ENCODE peak calls at places on chromosomes 3 and 15, in seven cellular contexts. D is SK-N-SH, R is heart left ventricle, A is HCT116, X is fibroblast of lung, Z is lower lobe of right lung, P is IMR-90. B is an unnamed sample. For H3K4me1, the result is how much of the 10 kb centered on the place peaks cover.

GRCh38 chr3:188797045-188797444 is 374.7 kb upstream of the TPRG1 start:
- DNase-seq in D (no peak), R (no peak), A (no peak), X (no peak), Z (no peak), P (no peak), B (no peak)

GRCh38 chr3:123605789-123606234 is 21.0 kb upstream of the HACD2 start:
- DNase-seq in D (no peak), R (no peak), A (peak), X (peak), Z (no peak), P (no peak), B (no peak)

GRCh38 chr3:118793176-118793575 is 241.5 kb downstream of the IGSF11 start:
- DNase-seq in D (no peak), R (no peak), A (no peak), X (no peak), Z (no peak), P (no peak), B (no peak)

GRCh38 chr15:80240261-80240660 is 11.8 kb downstream of the CTXND1 start:
- DNase-seq in D (no peak), R (no peak), A (no peak), X (no peak), Z (no peak), P (no peak), B (no peak)

GRCh38 chr15:80838666-80839065 is 59.5 kb downstream of the CEMIP start:
- DNase-seq in D (no peak), R (no peak), A (no peak), X (no peak), Z (no peak), P (no peak), B (no peak)

GRCh38 chr3:71416868-71417267 is 166.7 kb downstream of the FOXP1 start:
- DNase-seq in D (no peak), R (no peak), A (peak), X (peak), Z (no peak), P (no peak), B (no peak)

GRCh38 chr15:39202641-39203040 is 378.2 kb upstream of the THBS1 start:
- DNase-seq in D (no peak), R (no peak), A (no peak), X (no peak), Z (no peak), P (no peak), B (no peak)

GRCh38 chr3:118734664-118735063 is 300.0 kb downstream of the IGSF11 start:
- DNase-seq in D (no peak), R (no peak), A (no peak), X (no peak), Z (no peak), P (no peak), B (no peak)

GRCh38 chr15:61155741-61156700 is 73.1 kb downstream of the RORA start:
- DNase-seq in D (no peak), R (no peak), A (no peak), X (peak), Z (no peak), P (no peak), B (no peak)

GRCh38 chr15:53862371-53862770 is 102.9 kb upstream of the WDR72 start:
- DNase-seq in D (no peak), R (no peak), A (no peak), X (no peak), Z (no peak), P (no peak), B (no peak)

GRCh38 chr3:99023590-99024192 is 122.2 kb upstream of the DCBLD2 start:
- DNase-seq in D (peak), R (no peak), A (peak), X (peak), Z (no peak), P (peak), B (no peak)

GRCh38 chr3:11651900-11652299 is 8.2 kb upstream of the VGLL4 start:
- DNase-seq in D (peak), R (no peak), A (peak), X (peak), Z (no peak), P (peak), B (no peak)

GRCh38 chr3:2360815-2361214 is 262.1 kb downstream of the CNTN4 start:
- DNase-seq in D (no peak), R (no peak), A (no peak), X (no peak), Z (no peak), P (no peak), B (no peak)

GRCh38 chr3:95424296-95424695 is 1361.4 kb downstream of the NSUN3 start:
- DNase-seq in D (no peak), R (no peak), A (no peak), X (no peak), Z (no peak), P (no peak), B (no peak)

GRCh38 chr15:92439311-92439710 is 45.6 kb downstream of the ST8SIA2 start:
- DNase-seq in D (no peak), R (no peak), A (no peak), X (no peak), Z (no peak), P (no peak), B (no peak)

GRCh38 chr3:56923546-56924224 is 121.9 kb upstream of the ARHGEF3 start:
- DNase-seq in D (no peak), R (no peak), A (peak), X (peak), Z (no peak), P (peak), B (no peak)

GRCh38 chr3:14317057-14317553 is 85.3 kb upstream of the SLC6A6 start:
- DNase-seq in D (no peak), R (no peak), A (no peak), X (no peak), Z (no peak), P (no peak), B (peak)

GRCh38 chr15:36798366-36798765 is 218.9 kb downstream of the CDIN1 start:
- DNase-seq in D (no peak), R (no peak), A (no peak), X (peak), Z (no peak), P (peak), B (no peak)

GRCh38 chr3:48301814-48302194 is 31.7 kb downstream of the SPINK8 start:
- DNase-seq in D (peak), R (no peak), A (peak), X (peak), Z (peak), P (peak), B (peak)

GRCh38 chr15:52491460-52491859 is 37.2 kb downstream of the MYO5A start:
- DNase-seq in D (no peak), R (no peak), A (no peak), X (no peak), Z (no peak), P (no peak), B (no peak)

GRCh38 chr3:154334973-154335420 is 10.7 kb upstream of the DHX36 start:
- DNase-seq in D (peak), R (no peak), A (no peak), X (peak), Z (no peak), P (peak), B (no peak)

GRCh38 chr15:35932541-35932940 is 386.6 kb upstream of the DPH6 start:
- DNase-seq in D (peak), R (no peak), A (no peak), X (peak), Z (no peak), P (peak), B (no peak)

GRCh38 chr3:15521573-15521965 is at the start of gene COLQ:
- DNase-seq in D (no peak), R (no peak), A (no peak), X (peak), Z (no peak), P (no peak), B (no peak)

GRCh38 chr3:123048480-123049237 is 18.2 kb upstream of the PDIA5 start:
- DNase-seq in D (peak), R (no peak), A (no peak), X (no peak), Z (no peak), P (no peak), B (no peak)

GRCh38 chr3:152183473-152183872 is 85.3 kb upstream of the MBNL1 start:
- DNase-seq in D (peak), R (no peak), A (peak), X (no peak), Z (no peak), P (peak), B (peak)

GRCh38 chr3:107432013-107432515 is 54.8 kb downstream of the CCDC54 start:
- DNase-seq in D (peak), R (no peak), A (no peak), X (peak), Z (no peak), P (peak), B (peak)

GRCh38 chr15:77239892-77240608 is 169.1 kb upstream of the TSPAN3 start:
- DNase-seq in D (no peak), R (no peak), A (no peak), X (no peak), Z (no peak), P (no peak), B (no peak)

GRCh38 chr3:180457238-180457637 is 144.7 kb upstream of the TTC14 start:
- DNase-seq in D (no peak), R (no peak), A (no peak), X (no peak), Z (no peak), P (no peak), B (no peak)

GRCh38 chr3:111369953-111370352 is 172.0 kb upstream of the CD96 start:
- DNase-seq in D (no peak), R (no peak), A (no peak), X (peak), Z (no peak), P (no peak), B (no peak)

GRCh38 chr15:51212909-51213308 is 118.2 kb upstream of the TNFAIP8L3 start:
- DNase-seq in D (no peak), R (no peak), A (no peak), X (no peak), Z (no peak), P (no peak), B (no peak)

GRCh38 chr3:127680790-127681189 is 8.0 kb downstream of the ABTB1 start:
- DNase-seq in D (no peak), R (peak), A (no peak), X (no peak), Z (no peak), P (no peak), B (peak)

GRCh38 chr3:62493116-62493801 is 119.9 kb upstream of the FEZF2 start:
- DNase-seq in D (peak), R (no peak), A (no peak), X (no peak), Z (no peak), P (no peak), B (no peak)

GRCh38 chr3:58287354-58287753 is 18.7 kb upstream of the RPP14 start:
- DNase-seq in D (no peak), R (no peak), A (no peak), X (no peak), Z (no peak), P (no peak), B (no peak)

GRCh38 chr3:126484662-126485061 is 9.0 kb upstream of the ZXDC start:
- DNase-seq in D (no peak), R (peak), A (no peak), X (no peak), Z (peak), P (no peak), B (no peak)

GRCh38 chr15:35078221-35078915 is 6.7 kb downstream of the NANOGP8 start:
- DNase-seq in D (peak), R (no peak), A (peak), X (peak), Z (no peak), P (peak), B (no peak)

GRCh38 chr3:102896851-102897621 is 462.2 kb downstream of the ZPLD1 start:
- DNase-seq in D (no peak), R (no peak), A (no peak), X (peak), Z (no peak), P (no peak), B (no peak)

GRCh38 chr3:73094951-73095350 is 33.5 kb downstream of the EBLN2 start:
- DNase-seq in D (no peak), R (no peak), A (no peak), X (no peak), Z (no peak), P (no peak), B (no peak)

GRCh38 chr3:152574461-152575079 is 260.4 kb upstream of the P2RY1 start:
- DNase-seq in D (peak), R (peak), A (peak), X (peak), Z (no peak), P (peak), B (peak)

GRCh38 chr3:170848294-170848917 is 21.6 kb downstream of the RPL22L1 start:
- DNase-seq in D (peak), R (no peak), A (no peak), X (peak), Z (no peak), P (peak), B (no peak)

DNA sequence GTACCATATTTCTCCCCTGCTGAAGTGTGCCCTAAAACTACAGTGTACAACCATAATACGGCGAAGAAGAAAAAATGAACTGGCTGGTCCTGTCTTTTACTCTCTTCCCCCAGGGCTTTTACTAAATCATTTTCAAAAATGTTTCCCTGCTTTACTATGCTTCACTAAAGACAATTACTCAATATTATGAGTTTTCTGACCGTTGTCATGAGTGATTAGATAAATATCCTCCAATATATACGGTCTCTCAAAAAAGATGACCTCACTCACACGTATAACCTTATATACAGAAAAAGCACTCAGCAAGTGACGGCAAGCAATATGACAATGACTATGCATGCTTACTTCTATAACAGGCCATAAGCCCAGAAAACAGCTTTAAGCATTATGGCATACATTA is 60.6 kb downstream of the TBL1XR1 start:
- DNase-seq in D (no peak), R (no peak), A (no peak), X (no peak), Z (no peak), P (no peak), B (no peak)
- H3K4me1 ChIP-seq in D (under half), R (under half), A (under half), X (under half), Z (under half), P (under half), B (under half)

DNA sequence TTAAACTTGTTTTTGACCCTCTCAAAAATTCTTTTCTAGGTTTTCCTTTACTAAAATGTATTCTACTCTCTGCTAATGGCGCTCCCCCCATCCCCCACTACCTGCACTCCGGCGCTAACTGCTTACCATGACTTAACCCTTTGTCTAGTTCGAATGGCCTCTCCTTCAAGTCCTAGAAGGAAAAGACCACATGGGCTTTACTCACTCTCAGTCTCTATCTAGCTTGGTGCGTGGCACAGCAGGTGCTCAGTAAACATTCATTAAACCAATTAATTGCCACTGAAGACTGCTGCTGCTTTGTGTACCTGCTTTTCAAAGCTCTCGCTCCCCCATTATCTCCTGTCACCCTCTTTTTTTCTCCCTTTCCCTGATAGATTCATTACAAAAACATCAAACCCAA is 457.7 kb upstream of the THRB start:
- DNase-seq in D (no peak), R (no peak), A (no peak), X (no peak), Z (no peak), P (no peak), B (no peak)
- H3K27ac ChIP-seq in D (no peak), R (no peak), A (no peak), X (no peak), Z (no peak), P (no peak), B (no peak)

GRCh38 chr15:66215811-66216210 is 37.7 kb downstream of the MEGF11 start:
- DNase-seq in D (no peak), R (no peak), A (no peak), X (no peak), Z (no peak), P (no peak), B (no peak)
- H3K4me3 ChIP-seq in D (no peak), R (no peak), A (no peak), X (no peak), Z (no peak), P (no peak), B (no peak)

DNA sequence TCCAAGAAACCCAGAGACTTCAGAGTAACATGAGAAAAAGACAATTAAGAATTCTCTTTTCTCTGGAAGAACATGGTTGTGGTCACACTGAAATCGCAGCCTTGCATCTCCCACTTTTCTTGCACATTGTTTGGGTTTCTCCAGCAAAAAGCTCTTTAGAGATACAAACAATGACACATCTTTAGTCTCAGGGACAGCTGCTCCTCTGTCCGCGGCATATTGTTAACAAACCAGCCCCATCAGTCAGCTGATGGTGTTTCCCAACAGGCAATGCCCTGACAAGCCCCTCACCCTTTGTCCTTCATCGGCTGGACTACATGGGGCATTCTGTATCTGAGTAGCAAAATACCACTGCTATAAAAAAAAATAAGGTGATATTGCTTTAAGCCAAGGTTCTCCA is 53.4 kb downstream of the UMPS start:
- DNase-seq in D (no peak), R (no peak), A (no peak), X (peak), Z (no peak), P (peak), B (no peak)
- H3K4me1 ChIP-seq in D (under half), R (half or more), A (under half), X (under half), Z (under half), P (under half), B (under half)

GRCh38 chr3:187782008-187782407 is 36.7 kb upstream of the BCL6 start:
- DNase-seq in D (no peak), R (no peak), A (no peak), X (no peak), Z (no peak), P (no peak), B (no peak)

GRCh38 chr3:187775549-187775948 is 30.3 kb upstream of the BCL6 start:
- DNase-seq in D (no peak), R (no peak), A (no peak), X (no peak), Z (no peak), P (no peak), B (no peak)

GRCh38 chr3:187777331-187778046 is 32.2 kb upstream of the BCL6 start:
- DNase-seq in D (no peak), R (no peak), A (no peak), X (peak), Z (no peak), P (peak), B (no peak)

GRCh38 chr3:187781001-187781400 is 35.7 kb upstream of the BCL6 start:
- DNase-seq in D (no peak), R (no peak), A (no peak), X (no peak), Z (no peak), P (no peak), B (no peak)

GRCh38 chr3:187778726-187779125 is 33.5 kb upstream of the BCL6 start:
- DNase-seq in D (no peak), R (no peak), A (no peak), X (no peak), Z (no peak), P (no peak), B (no peak)
- H3K27ac ChIP-seq in D (no peak), R (no peak), A (no peak), X (no peak), Z (no peak), P (no peak), B (no peak)

DNA sequence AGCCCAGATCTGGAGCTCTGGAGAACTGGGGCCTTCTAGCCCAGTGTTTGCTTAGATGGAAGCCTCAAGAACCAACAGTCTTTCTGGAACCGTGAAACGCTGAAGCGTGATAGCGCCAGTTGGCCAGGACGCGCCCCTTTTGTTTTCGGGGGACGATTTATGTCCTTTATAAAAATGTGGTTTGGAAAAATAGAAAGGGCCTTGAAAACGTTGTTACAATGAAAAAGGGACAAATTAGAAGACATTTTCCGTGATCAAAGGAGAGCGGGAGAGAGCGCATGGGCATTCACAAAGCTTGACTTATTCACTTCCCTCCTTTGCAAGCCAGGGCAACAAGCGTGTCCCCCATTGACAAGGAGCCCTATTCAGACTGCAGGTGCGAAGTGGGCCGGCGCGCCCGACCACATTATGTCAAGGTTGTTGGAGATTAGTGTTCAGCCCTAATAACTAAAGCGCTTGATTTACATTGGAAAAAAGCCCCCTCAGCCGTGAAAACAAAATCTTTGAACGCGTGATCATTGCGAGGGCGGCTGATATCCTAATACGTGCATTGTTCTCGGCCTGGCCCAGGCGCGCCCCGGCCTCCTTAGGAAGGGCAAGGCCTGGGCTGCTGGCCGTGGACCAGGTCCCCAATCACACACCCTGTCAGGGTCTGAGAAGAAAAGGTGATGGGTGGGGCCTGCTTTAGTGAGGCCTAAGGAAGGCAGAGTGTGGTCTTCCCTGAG is 25.9 kb downstream of the ZIC4 start:
- DNase-seq in D (no peak), R (no peak), A (no peak), X (no peak), Z (no peak), P (no peak), B (no peak)
- H3K4me3 ChIP-seq in D (no peak), R (no peak), A (no peak), X (no peak), Z (no peak), P (no peak), B (no peak)

GRCh38 chr3:8486945-8487344 is 14.7 kb upstream of the LMCD1 start:
- DNase-seq in D (no peak), R (no peak), A (no peak), X (peak), Z (no peak), P (no peak), B (no peak)

GRCh38 chr3:8485141-8485840 is 16.3 kb upstream of the LMCD1 start:
- DNase-seq in D (no peak), R (no peak), A (no peak), X (peak), Z (no peak), P (no peak), B (no peak)

GRCh38 chr3:8485943-8486342 is 15.7 kb upstream of the LMCD1 start:
- DNase-seq in D (no peak), R (no peak), A (no peak), X (no peak), Z (no peak), P (no peak), B (no peak)

GRCh38 chr3:8484409-8485140 is 17.0 kb upstream of the LMCD1 start:
- DNase-seq in D (no peak), R (no peak), A (no peak), X (no peak), Z (no peak), P (no peak), B (no peak)

GRCh38 chr3:8486434-8486833 is 15.2 kb upstream of the LMCD1 start:
- DNase-seq in D (no peak), R (no peak), A (no peak), X (no peak), Z (no peak), P (no peak), B (no peak)
- H3K4me1 ChIP-seq in D (under half), R (half or more), A (under half), X (under half), Z (under half), P (under half), B (under half)

B was measured in ovary.